ENCODE peak calls at places on chromosomes 5 and 9, in four cellular contexts. V is thyroid gland; X is activated CD4-positive, alpha-beta memory T cell treated with anti-CD3 and anti-CD28 coated beads, Interleukin-2, amount 10 ng/mL, durations not matched to agents 7 days and 5 days; M is HS-5. L is an unnamed sample.

GRCh38 chr5:53199882-53200281 is 90.3 kb upstream of the MOCS2 start:
- DNase-seq in V (no peak), X (no peak), M (no peak), L (no peak)

GRCh38 chr5:141915881-141916336 is 7.8 kb upstream of the DELE1 start:
- DNase-seq in V (no peak), X (no peak), M (no peak), L (no peak)

GRCh38 chr9:111957856-111958631 is 61.4 kb downstream of the UGCG start:
- DNase-seq in V (no peak), X (no peak), M (peak; percentile 99), L (peak; percentile 99)

GRCh38 chr5:135271533-135272310 is 127.3 kb downstream of the MACROH2A1 start:
- DNase-seq in V (no peak), X (no peak), M (no peak), L (no peak)

GRCh38 chr9:8734760-8735159 is 935.2 kb upstream of the DMAC1 start:
- DNase-seq in V (no peak), X (no peak), M (no peak), L (no peak)

GRCh38 chr5:105587963-105588662 is 2025.5 kb upstream of the NUDT12 start:
- DNase-seq in V (no peak), X (no peak), M (no peak), L (no peak)

GRCh38 chr5:91225848-91226686 is 157.1 kb downstream of the ARRDC3 start:
- DNase-seq in V (peak; percentile 75), X (peak; percentile 69), M (no peak), L (no peak)

GRCh38 chr9:124239249-124240073 is 18.3 kb upstream of the NEK6 start:
- DNase-seq in V (no peak), X (no peak), M (no peak), L (no peak)

GRCh38 chr5:9851458-9851857 is 221.3 kb upstream of the TAS2R1 start:
- DNase-seq in V (peak; percentile 31), X (no peak), M (peak; percentile 94), L (peak; percentile 88)

GRCh38 chr9:104961238-104961637 is 33.3 kb upstream of the ABCA1 start:
- DNase-seq in V (no peak), X (peak; percentile 71), M (peak; percentile 89), L (no peak)

GRCh38 chr9:121765021-121765950 is 113.9 kb downstream of the DAB2IP start:
- DNase-seq in V (peak; percentile 31), X (no peak), M (peak; percentile 38), L (no peak)

GRCh38 chr5:134519989-134520388 is 5.5 kb upstream of the JADE2 start:
- DNase-seq in V (no peak), X (no peak), M (no peak), L (no peak)

GRCh38 chr9:37053684-37054512 is 19.8 kb upstream of the PAX5 start:
- DNase-seq in V (no peak), X (no peak), M (no peak), L (no peak)